ENCODE peak calls at places on chromosomes 16 and 17, in eight cellular contexts. G is HCT116; S is activated CD8-positive, alpha-beta memory T cell treated with anti-CD3 and anti-CD28 coated beads, Interleukin-2, amount 50 U/mL, for 4 hours; N is NCI-H1417; J is activated CD4-positive, CD25-positive, alpha-beta regulatory T cell; M is AG20443; A is stimulated activated CD4-positive, alpha-beta T cell treated with anti-CD3 and anti-CD28 coated beads, Interleukin-15, amount 100 ng/mL, for 1 hour; V is iris pigment epithelial cell. X is an unnamed sample.

GRCh38 chr17:60792250-60792898 is 114.7 kb downstream of the BCAS3 start:
- DNase-seq in S (no peak), A (no peak), J (no peak), N (no peak), G (no peak), M (no peak), V (no peak), X (no peak)

GRCh38 chr17:16363749-16364536 is 10.7 kb upstream of the CENPV start:
- DNase-seq in J (peak), M (peak), S (peak), V (peak), N (peak), G (peak), A (peak), X (peak)

GRCh38 chr16:590165-590874 is 454 bp downstream of the RAB40C start:
- DNase-seq in V (peak), N (peak), J (peak), S (no peak), G (no peak), M (peak), A (no peak), X (peak)

GRCh38 chr16:13923703-13924298 is 3.8 kb downstream of the ERCC4 start:
- DNase-seq in M (peak), S (no peak), G (peak), V (peak), J (no peak), N (peak), A (no peak), X (peak)

GRCh38 chr16:85839681-85840240 is 40.3 kb downstream of the COX4I1 start:
- DNase-seq in J (no peak), N (no peak), S (no peak), V (no peak), A (no peak), G (no peak), M (no peak), X (no peak)

GRCh38 chr16:11708421-11708820 is 34.2 kb downstream of the TXNDC11 start:
- DNase-seq in J (no peak), G (no peak), M (no peak), A (no peak), S (no peak), V (peak), N (no peak), X (no peak)

GRCh38 chr16:56102159-56102798 is 89.0 kb upstream of the GNAO1 start:
- DNase-seq in A (no peak), M (peak), S (no peak), G (no peak), J (no peak), V (no peak), N (peak), X (no peak)

GRCh38 chr17:74010903-74011302 is 192.6 kb upstream of the RPL38 start:
- DNase-seq in S (no peak), G (no peak), A (no peak), V (no peak), N (no peak), M (no peak), J (no peak), X (no peak)

GRCh38 chr17:2950846-2951245 is 112.6 kb downstream of the OR1D5 start:
- DNase-seq in N (no peak), J (no peak), M (no peak), G (no peak), S (no peak), V (no peak), A (no peak), X (no peak)

GRCh38 chr16:72073831-72074230 is 10.8 kb downstream of the HPR start:
- DNase-seq in V (no peak), M (no peak), N (no peak), G (no peak), A (no peak), J (no peak), S (no peak), X (no peak)

GRCh38 chr16:48596326-48596725 is 13.7 kb downstream of the N4BP1 start:
- DNase-seq in V (no peak), G (no peak), A (no peak), N (no peak), M (no peak), J (no peak), S (peak), X (no peak)

GRCh38 chr17:74152591-74153455 is 50.7 kb upstream of the RPL38 start:
- DNase-seq in S (no peak), V (no peak), G (no peak), A (no peak), J (no peak), M (peak), N (no peak), X (no peak)

GRCh38 chr16:65125322-65125721 is 3.5 kb upstream of the CDH11 start:
- DNase-seq in M (no peak), A (no peak), V (no peak), S (no peak), G (no peak), N (no peak), J (no peak), X (no peak)

GRCh38 chr17:59004338-59005111 is 102.2 kb downstream of the TRIM37 start:
- DNase-seq in M (peak), G (peak), J (peak), N (peak), S (peak), V (peak), A (peak), X (peak)

GRCh38 chr17:64507418-64507766 is 615 bp downstream of the CEP95 start:
- DNase-seq in J (no peak), A (no peak), N (peak), S (peak), M (peak), V (peak), G (no peak), X (peak)

GRCh38 chr17:27473748-27474609 is 17.7 kb downstream of the KSR1 start:
- DNase-seq in V (no peak), J (no peak), S (peak), G (no peak), N (no peak), M (no peak), A (peak), X (no peak)

GRCh38 chr16:77877712-77878111 is 89.3 kb downstream of the VAT1L start:
- DNase-seq in S (no peak), V (peak), M (no peak), A (no peak), G (peak), J (no peak), N (no peak), X (peak)

GRCh38 chr16:86716649-86717048 is 138.3 kb downstream of the FOXL1 start:
- DNase-seq in S (no peak), M (no peak), J (no peak), N (no peak), V (peak), A (no peak), G (no peak), X (no peak)

GRCh38 chr16:30121741-30122620 is 1.0 kb downstream of the MAPK3 start:
- DNase-seq in J (no peak), N (no peak), G (no peak), S (no peak), V (peak), A (no peak), M (peak), X (peak)

GRCh38 chr16:29744541-29745101 is 1.2 kb downstream of the C16orf54 start:
- DNase-seq in N (no peak), V (no peak), M (no peak), J (no peak), A (no peak), G (no peak), S (no peak), X (no peak)

GRCh38 chr17:21239680-21240374 is 13.4 kb downstream of the NATD1 start:
- DNase-seq in J (no peak), S (no peak), G (no peak), M (peak), A (no peak), N (no peak), V (peak), X (peak)

GRCh38 chr16:50282010-50282538 is 15.7 kb downstream of the ADCY7 start:
- DNase-seq in V (peak), J (peak), M (no peak), N (no peak), S (peak), G (no peak), A (peak), X (no peak)

GRCh38 chr17:41484920-41485904 is 4.3 kb upstream of the KRT35 start:
- DNase-seq in V (no peak), A (no peak), M (no peak), S (no peak), N (no peak), J (no peak), G (no peak), X (no peak)

GRCh38 chr17:34275881-34276280 is 5.9 kb downstream of the CCL7 start:
- DNase-seq in S (no peak), G (no peak), M (peak), A (no peak), V (peak), N (no peak), J (no peak), X (no peak)

GRCh38 chr16:20073203-20074088 is at the start of gene GPR139:
- DNase-seq in N (no peak), J (no peak), G (no peak), V (no peak), S (no peak), A (no peak), M (no peak), X (no peak)

GRCh38 chr17:81135503-81136283 is 29.6 kb upstream of the PVALEF start:
- DNase-seq in G (no peak), S (no peak), M (no peak), N (peak), J (no peak), V (no peak), A (no peak), X (no peak)

GRCh38 chr16:71348262-71349085 is 10.0 kb upstream of the CALB2 start:
- DNase-seq in J (no peak), N (no peak), G (no peak), S (no peak), M (no peak), V (no peak), A (no peak), X (no peak)

X was measured in dermis microvascular lymphatic vessel endothelial cell.